ENCODE peak calls at places on chromosome 22, in ten cellular contexts. C is heart left ventricle, O is AG04449, L is GM23338, F is epithelial cell of esophagus, Q is hepatocyte, N is tibial artery, R is SK-N-SH, Y is upper lobe of right lung, T is lower lobe of right lung. G is an unnamed sample.

GRCh38 chr22:46092646-46093410 is 57.5 kb upstream of the PPARA start:
- DNase-seq in C (no peak), O (no peak), L (no peak), F (no peak), Q (no peak), N (no peak), R (no peak), Y (no peak), T (no peak), G (peak)

GRCh38 chr22:18096823-18097222 is 13.8 kb upstream of the TUBA8 start:
- DNase-seq in C (no peak), O (no peak), L (no peak), F (no peak), Q (no peak), N (no peak), R (no peak), Y (no peak), T (no peak), G (no peak)

GRCh38 chr22:49566693-49567092 is 261.0 kb downstream of the BRD1 start:
- DNase-seq in C (no peak), O (no peak), L (no peak), F (no peak), Q (no peak), N (peak), R (no peak), Y (no peak), T (no peak), G (peak)

GRCh38 chr22:39994046-39994565 is 648 bp upstream of the FAM83F start:
- DNase-seq in C (no peak), O (peak), L (no peak), F (peak), Q (no peak), N (no peak), R (no peak), Y (no peak), T (no peak), G (no peak)

GRCh38 chr22:37485006-37485713 is 1.0 kb downstream of the MFNG start:
- DNase-seq in C (no peak), O (no peak), L (no peak), F (no peak), Q (no peak), N (peak), R (no peak), Y (peak), T (peak), G (no peak)

GRCh38 chr22:31681625-31682345 is 19.8 kb upstream of the PISD start:
- DNase-seq in C (no peak), O (no peak), L (no peak), F (no peak), Q (no peak), N (no peak), R (no peak), Y (no peak), T (no peak), G (no peak)

GRCh38 chr22:45863981-45864751 is 112.8 kb downstream of the WNT7B start:
- DNase-seq in C (peak), O (no peak), L (peak), F (peak), Q (peak), N (peak), R (peak), Y (peak), T (peak), G (no peak)

GRCh38 chr22:24441406-24442351 is 14.3 kb downstream of the ADORA2A start:
- DNase-seq in C (no peak), O (no peak), L (no peak), F (no peak), Q (no peak), N (no peak), R (peak), Y (no peak), T (no peak), G (no peak)

GRCh38 chr22:27594474-27595134 is 207.0 kb downstream of the MN1 start:
- DNase-seq in C (no peak), O (no peak), L (no peak), F (no peak), Q (no peak), N (no peak), R (no peak), Y (no peak), T (no peak), G (no peak)

GRCh38 chr22:24423519-24424000 is 3.8 kb upstream of the ADORA2A start:
- DNase-seq in C (peak), O (no peak), L (peak), F (no peak), Q (peak), N (no peak), R (peak), Y (peak), T (peak), G (no peak)

GRCh38 chr22:45441158-45441557 is 27.7 kb downstream of the RIBC2 start:
- DNase-seq in C (peak), O (no peak), L (peak), F (peak), Q (peak), N (peak), R (peak), Y (no peak), T (no peak), G (peak)

GRCh38 chr22:25159028-25159427 is 40.6 kb upstream of the CRYBB3 start:
- DNase-seq in C (no peak), O (no peak), L (no peak), F (no peak), Q (no peak), N (no peak), R (no peak), Y (no peak), T (no peak), G (peak)

GRCh38 chr22:37221424-37222336 is 9.4 kb upstream of the SSTR3 start:
- DNase-seq in C (no peak), O (no peak), L (no peak), F (no peak), Q (no peak), N (no peak), R (no peak), Y (no peak), T (no peak), G (no peak)

GRCh38 chr22:38973289-38974169 is 8.6 kb upstream of the APOBEC3B start:
- DNase-seq in C (no peak), O (no peak), L (peak), F (peak), Q (peak), N (no peak), R (no peak), Y (no peak), T (no peak), G (no peak)

GRCh38 chr22:46083383-46084350 is 66.7 kb upstream of the PPARA start:
- DNase-seq in C (no peak), O (no peak), L (no peak), F (no peak), Q (no peak), N (peak), R (no peak), Y (peak), T (peak), G (no peak)

GRCh38 chr22:38570841-38571364 is 920 bp upstream of the DMC1 start:
- DNase-seq in C (peak), O (no peak), L (peak), F (peak), Q (peak), N (peak), R (peak), Y (no peak), T (peak), G (no peak)

GRCh38 chr22:20430101-20430640 is 7.5 kb downstream of the SCARF2 start:
- DNase-seq in C (no peak), O (no peak), L (no peak), F (no peak), Q (no peak), N (no peak), R (no peak), Y (peak), T (peak), G (no peak)
- H3K4me3 ChIP-seq in C (no peak), O (no peak), L (peak), F (no peak), Q (no peak), N (no peak), R (no peak), Y (peak), T (peak), G (no peak)

GRCh38 chr22:47724751-47725150 is 962.3 kb downstream of the TBC1D22A start:
- DNase-seq in C (no peak), O (no peak), L (no peak), F (no peak), Q (no peak), N (no peak), R (no peak), Y (no peak), T (no peak), G (no peak)
- TF ChIP-seq CTCF in C (no peak), O (no peak), L (no peak), F (no peak), Q (no peak), N (no peak), R (no peak), Y (no peak), T (no peak), G (no peak)

GRCh38 chr22:42397332-42398246 is 34.6 kb downstream of the NFAM1 start:
- DNase-seq in C (peak), O (no peak), L (no peak), F (no peak), Q (no peak), N (peak), R (no peak), Y (no peak), T (peak), G (no peak)
- H3K4me3 ChIP-seq in C (no peak), O (no peak), L (no peak), F (no peak), Q (no peak), N (no peak), R (no peak), Y (no peak), T (no peak), G (no peak)

GRCh38 chr22:30224161-30224857 is 22.2 kb downstream of the LIF start:
- DNase-seq in C (no peak), O (no peak), L (no peak), F (peak), Q (peak), N (no peak), R (no peak), Y (no peak), T (no peak), G (no peak)
- TF ChIP-seq CTCF in C (no peak), O (no peak), L (peak), F (no peak), Q (no peak), N (no peak), R (no peak), Y (no peak), T (no peak), G (no peak)

GRCh38 chr22:43892183-43892894 is 526 bp upstream of the PNPLA5 start:
- DNase-seq in C (no peak), O (no peak), L (peak), F (no peak), Q (no peak), N (no peak), R (no peak), Y (peak), T (no peak), G (no peak)

GRCh38 chr22:43889366-43890253 is 2.2 kb downstream of the PNPLA5 start:
- DNase-seq in C (no peak), O (no peak), L (peak), F (peak), Q (no peak), N (no peak), R (peak), Y (peak), T (no peak), G (no peak)

GRCh38 chr22:43893266-43893665 is 1.5 kb upstream of the PNPLA5 start:
- DNase-seq in C (no peak), O (no peak), L (no peak), F (no peak), Q (no peak), N (no peak), R (no peak), Y (peak), T (no peak), G (no peak)

GRCh38 chr22:43890901-43891331 is 897 bp downstream of the PNPLA5 start:
- DNase-seq in C (no peak), O (no peak), L (peak), F (no peak), Q (no peak), N (no peak), R (no peak), Y (peak), T (no peak), G (no peak)

GRCh38 chr22:43891360-43892182 is at the start of gene PNPLA5:
- DNase-seq in C (no peak), O (no peak), L (peak), F (peak), Q (peak), N (no peak), R (peak), Y (peak), T (no peak), G (no peak)
- H3K4me3 ChIP-seq in C (no peak), O (peak), L (peak), F (no peak), Q (no peak), N (no peak), R (no peak), Y (no peak), T (no peak), G (no peak)

GRCh38 chr22:35517769-35518530 is 22.7 kb upstream of the RASD2 start:
- DNase-seq in C (no peak), O (no peak), L (no peak), F (peak), Q (peak), N (no peak), R (no peak), Y (no peak), T (no peak), G (no peak)

GRCh38 chr22:35519306-35520000 is 21.2 kb upstream of the RASD2 start:
- DNase-seq in C (no peak), O (no peak), L (no peak), F (no peak), Q (no peak), N (no peak), R (no peak), Y (no peak), T (no peak), G (no peak)

GRCh38 chr22:35518781-35519180 is 21.9 kb upstream of the RASD2 start:
- DNase-seq in C (no peak), O (no peak), L (no peak), F (no peak), Q (no peak), N (no peak), R (no peak), Y (no peak), T (no peak), G (no peak)

GRCh38 chr22:35516723-35517122 is 23.9 kb upstream of the RASD2 start:
- DNase-seq in C (no peak), O (no peak), L (no peak), F (no peak), Q (no peak), N (no peak), R (no peak), Y (no peak), T (no peak), G (no peak)

GRCh38 chr22:35517207-35517606 is 23.4 kb upstream of the RASD2 start:
- DNase-seq in C (no peak), O (no peak), L (peak), F (no peak), Q (no peak), N (no peak), R (no peak), Y (no peak), T (no peak), G (no peak)
- TF ChIP-seq CTCF in C (no peak), O (no peak), L (peak), F (no peak), Q (no peak), N (no peak), R (no peak), Y (no peak), T (no peak), G (no peak)

GRCh38 chr22:19987394-19988306 is 29.0 kb downstream of the ARVCF start:
- DNase-seq in C (no peak), O (no peak), L (no peak), F (no peak), Q (no peak), N (no peak), R (no peak), Y (no peak), T (no peak), G (no peak)
- H3K4me3 ChIP-seq in C (no peak), O (no peak), L (peak), F (no peak), Q (no peak), N (peak), R (no peak), Y (peak), T (no peak), G (peak)

GRCh38 chr22:35684732-35685131 is 32.9 kb upstream of the APOL5 start:
- DNase-seq in C (no peak), O (no peak), L (no peak), F (no peak), Q (no peak), N (no peak), R (no peak), Y (no peak), T (no peak), G (no peak)

GRCh38 chr22:35683560-35683959 is 34.1 kb upstream of the APOL5 start:
- DNase-seq in C (no peak), O (no peak), L (no peak), F (no peak), Q (no peak), N (no peak), R (no peak), Y (no peak), T (no peak), G (no peak)

GRCh38 chr22:35685731-35686130 is 31.9 kb upstream of the APOL5 start:
- DNase-seq in C (no peak), O (no peak), L (no peak), F (peak), Q (no peak), N (no peak), R (no peak), Y (no peak), T (no peak), G (peak)

GRCh38 chr22:35686298-35686697 is 31.4 kb upstream of the APOL5 start:
- DNase-seq in C (no peak), O (no peak), L (no peak), F (no peak), Q (no peak), N (no peak), R (no peak), Y (no peak), T (no peak), G (no peak)

GRCh38 chr22:35684270-35684700 is 33.4 kb upstream of the APOL5 start:
- DNase-seq in C (peak), O (no peak), L (peak), F (peak), Q (peak), N (no peak), R (no peak), Y (no peak), T (no peak), G (peak)
- TF ChIP-seq CTCF in C (peak), O (no peak), L (peak), F (no peak), Q (no peak), N (no peak), R (no peak), Y (no peak), T (no peak), G (peak)

G was measured in gastrocnemius medialis.